ENCODE peak calls at places on chromosomes 4 and X, in six cellular contexts. One of them, this sample, is unnamed.

GRCh38 chr4:1207157-1207470 is 34.7 kb upstream of the SPON2 start:
- DNase-seq in H7: no peak
- DNase-seq in NCI-H1105 treated with DMSO at 0.1 percent for 48 hours: no peak
- DNase-seq in NCI-H774: no peak
- DNase-seq in transverse colon: no peak
- DNase-seq in activated effector memory CD4-positive, alpha-beta T cell treated with Interleukin-2 at 50 U/mL for 16 hours: no peak
- DNase-seq in this sample: no peak

GRCh38 chr4:1402516-1403101 is 3.6 kb downstream of the NKX1-1 start:
- DNase-seq in H7: peak
- DNase-seq in NCI-H1105 treated with DMSO at 0.1 percent for 48 hours: no peak
- DNase-seq in NCI-H774: no peak
- DNase-seq in transverse colon: no peak
- DNase-seq in activated effector memory CD4-positive, alpha-beta T cell treated with Interleukin-2 at 50 U/mL for 16 hours: no peak
- DNase-seq in this sample: no peak

GRCh38 chr4:180828455-180829018 is 1414.7 kb upstream of the TENM3 start:
- DNase-seq in H7: peak
- DNase-seq in NCI-H1105 treated with DMSO at 0.1 percent for 48 hours: peak
- DNase-seq in NCI-H774: peak
- DNase-seq in transverse colon: no peak
- DNase-seq in activated effector memory CD4-positive, alpha-beta T cell treated with Interleukin-2 at 50 U/mL for 16 hours: no peak
- DNase-seq in this sample: no peak

GRCh38 chr4:87038837-87039715 is 104.3 kb downstream of the AFF1 start:
- DNase-seq in H7: peak
- DNase-seq in NCI-H1105 treated with DMSO at 0.1 percent for 48 hours: no peak
- DNase-seq in NCI-H774: peak
- DNase-seq in transverse colon: peak
- DNase-seq in activated effector memory CD4-positive, alpha-beta T cell treated with Interleukin-2 at 50 U/mL for 16 hours: no peak
- DNase-seq in this sample: no peak

GRCh38 chr4:152265149-152265621 is 270.7 kb downstream of the FBXW7 start:
- DNase-seq in H7: no peak
- DNase-seq in NCI-H1105 treated with DMSO at 0.1 percent for 48 hours: no peak
- DNase-seq in NCI-H774: peak
- DNase-seq in transverse colon: no peak
- DNase-seq in activated effector memory CD4-positive, alpha-beta T cell treated with Interleukin-2 at 50 U/mL for 16 hours: no peak
- DNase-seq in this sample: no peak

GRCh38 chr4:164251257-164251656 is 502.7 kb upstream of the SMIM31 start:
- DNase-seq in H7: no peak
- DNase-seq in NCI-H1105 treated with DMSO at 0.1 percent for 48 hours: no peak
- DNase-seq in NCI-H774: no peak
- DNase-seq in transverse colon: no peak
- DNase-seq in activated effector memory CD4-positive, alpha-beta T cell treated with Interleukin-2 at 50 U/mL for 16 hours: no peak
- DNase-seq in this sample: no peak

GRCh38 chr4:71259305-71259704 is 79.5 kb upstream of the SLC4A4 start:
- DNase-seq in H7: no peak
- DNase-seq in NCI-H1105 treated with DMSO at 0.1 percent for 48 hours: no peak
- DNase-seq in NCI-H774: no peak
- DNase-seq in transverse colon: no peak
- DNase-seq in activated effector memory CD4-positive, alpha-beta T cell treated with Interleukin-2 at 50 U/mL for 16 hours: no peak
- DNase-seq in this sample: no peak

GRCh38 chrX:23952984-23953907 is 45.4 kb downstream of the CXorf58 start:
- DNase-seq in H7: peak
- DNase-seq in NCI-H1105 treated with DMSO at 0.1 percent for 48 hours: no peak
- DNase-seq in NCI-H774: no peak
- DNase-seq in transverse colon: no peak
- DNase-seq in activated effector memory CD4-positive, alpha-beta T cell treated with Interleukin-2 at 50 U/mL for 16 hours: peak
- DNase-seq in this sample: peak

GRCh38 chr4:25769251-25769650 is 93.5 kb downstream of the SEL1L3 start:
- DNase-seq in H7: no peak
- DNase-seq in NCI-H1105 treated with DMSO at 0.1 percent for 48 hours: no peak
- DNase-seq in NCI-H774: no peak
- DNase-seq in transverse colon: no peak
- DNase-seq in activated effector memory CD4-positive, alpha-beta T cell treated with Interleukin-2 at 50 U/mL for 16 hours: no peak
- DNase-seq in this sample: no peak

GRCh38 chr4:124151031-124151430 is 561.5 kb downstream of the ANKRD50 start:
- DNase-seq in H7: no peak
- DNase-seq in NCI-H1105 treated with DMSO at 0.1 percent for 48 hours: no peak
- DNase-seq in NCI-H774: no peak
- DNase-seq in transverse colon: no peak
- DNase-seq in activated effector memory CD4-positive, alpha-beta T cell treated with Interleukin-2 at 50 U/mL for 16 hours: no peak
- DNase-seq in this sample: no peak

GRCh38 chr4:48380583-48381167 is 39.3 kb downstream of the SLAIN2 start:
- DNase-seq in H7: peak
- DNase-seq in NCI-H1105 treated with DMSO at 0.1 percent for 48 hours: no peak
- DNase-seq in NCI-H774: no peak
- DNase-seq in transverse colon: no peak
- DNase-seq in activated effector memory CD4-positive, alpha-beta T cell treated with Interleukin-2 at 50 U/mL for 16 hours: no peak
- DNase-seq in this sample: no peak

GRCh38 chr4:16897991-16898827 is at the start of gene LDB2:
- DNase-seq in H7: peak
- DNase-seq in NCI-H1105 treated with DMSO at 0.1 percent for 48 hours: no peak
- DNase-seq in NCI-H774: no peak
- DNase-seq in transverse colon: peak
- DNase-seq in activated effector memory CD4-positive, alpha-beta T cell treated with Interleukin-2 at 50 U/mL for 16 hours: no peak
- DNase-seq in this sample: no peak

GRCh38 chr4:86959588-86960500 is 25.0 kb downstream of the AFF1 start:
- DNase-seq in H7: peak
- DNase-seq in NCI-H1105 treated with DMSO at 0.1 percent for 48 hours: no peak
- DNase-seq in NCI-H774: no peak
- DNase-seq in transverse colon: no peak
- DNase-seq in activated effector memory CD4-positive, alpha-beta T cell treated with Interleukin-2 at 50 U/mL for 16 hours: no peak
- DNase-seq in this sample: no peak

GRCh38 chr4:53273726-53274125 is 92.1 kb downstream of the SCFD2 start:
- DNase-seq in H7: no peak
- DNase-seq in NCI-H1105 treated with DMSO at 0.1 percent for 48 hours: peak
- DNase-seq in NCI-H774: no peak
- DNase-seq in transverse colon: no peak
- DNase-seq in activated effector memory CD4-positive, alpha-beta T cell treated with Interleukin-2 at 50 U/mL for 16 hours: no peak
- DNase-seq in this sample: no peak

GRCh38 chrX:149903889-149904748 is 23.1 kb downstream of the MAGEA8 start:
- DNase-seq in H7: peak
- DNase-seq in NCI-H1105 treated with DMSO at 0.1 percent for 48 hours: no peak
- DNase-seq in NCI-H774: no peak
- DNase-seq in transverse colon: no peak
- DNase-seq in activated effector memory CD4-positive, alpha-beta T cell treated with Interleukin-2 at 50 U/mL for 16 hours: no peak
- DNase-seq in this sample: no peak

GRCh38 chr4:169460081-169460480 is 152.3 kb downstream of the NEK1 start:
- DNase-seq in H7: no peak
- DNase-seq in NCI-H1105 treated with DMSO at 0.1 percent for 48 hours: no peak
- DNase-seq in NCI-H774: no peak
- DNase-seq in transverse colon: no peak
- DNase-seq in activated effector memory CD4-positive, alpha-beta T cell treated with Interleukin-2 at 50 U/mL for 16 hours: no peak
- DNase-seq in this sample: no peak

GRCh38 chr4:106609917-106610316 is 241.3 kb upstream of the GIMD1 start:
- DNase-seq in H7: no peak
- DNase-seq in NCI-H1105 treated with DMSO at 0.1 percent for 48 hours: no peak
- DNase-seq in NCI-H774: no peak
- DNase-seq in transverse colon: no peak
- DNase-seq in activated effector memory CD4-positive, alpha-beta T cell treated with Interleukin-2 at 50 U/mL for 16 hours: no peak
- DNase-seq in this sample: no peak

GRCh38 chr4:56026596-56026995 is 77.9 kb downstream of the CEP135 start:
- DNase-seq in H7: no peak
- DNase-seq in NCI-H1105 treated with DMSO at 0.1 percent for 48 hours: no peak
- DNase-seq in NCI-H774: no peak
- DNase-seq in transverse colon: no peak
- DNase-seq in activated effector memory CD4-positive, alpha-beta T cell treated with Interleukin-2 at 50 U/mL for 16 hours: no peak
- DNase-seq in this sample: no peak

GRCh38 chr4:169956441-169956840 is 69.8 kb downstream of the MFAP3L start:
- DNase-seq in H7: no peak
- DNase-seq in NCI-H1105 treated with DMSO at 0.1 percent for 48 hours: no peak
- DNase-seq in NCI-H774: no peak
- DNase-seq in transverse colon: no peak
- DNase-seq in activated effector memory CD4-positive, alpha-beta T cell treated with Interleukin-2 at 50 U/mL for 16 hours: no peak
- DNase-seq in this sample: no peak

GRCh38 chrX:56031409-56031808 is 200.7 kb upstream of the KLF8 start:
- DNase-seq in H7: no peak
- DNase-seq in NCI-H1105 treated with DMSO at 0.1 percent for 48 hours: no peak
- DNase-seq in NCI-H774: no peak
- DNase-seq in transverse colon: no peak
- DNase-seq in activated effector memory CD4-positive, alpha-beta T cell treated with Interleukin-2 at 50 U/mL for 16 hours: no peak
- DNase-seq in this sample: no peak

GRCh38 chr4:183182873-183183725 is 84.0 kb downstream of the WWC2 start:
- DNase-seq in H7: peak
- DNase-seq in NCI-H1105 treated with DMSO at 0.1 percent for 48 hours: no peak
- DNase-seq in NCI-H774: peak
- DNase-seq in transverse colon: no peak
- DNase-seq in activated effector memory CD4-positive, alpha-beta T cell treated with Interleukin-2 at 50 U/mL for 16 hours: peak
- DNase-seq in this sample: no peak

GRCh38 chr4:185597532-185598188 is 62.4 kb upstream of the PDLIM3 start:
- DNase-seq in H7: peak
- DNase-seq in NCI-H1105 treated with DMSO at 0.1 percent for 48 hours: peak
- DNase-seq in NCI-H774: peak
- DNase-seq in transverse colon: peak
- DNase-seq in activated effector memory CD4-positive, alpha-beta T cell treated with Interleukin-2 at 50 U/mL for 16 hours: peak
- DNase-seq in this sample: peak

GRCh38 chrX:139559383-139560042 is 29.0 kb downstream of the F9 start:
- DNase-seq in H7: peak
- DNase-seq in NCI-H1105 treated with DMSO at 0.1 percent for 48 hours: peak
- DNase-seq in NCI-H774: no peak
- DNase-seq in transverse colon: peak
- DNase-seq in activated effector memory CD4-positive, alpha-beta T cell treated with Interleukin-2 at 50 U/mL for 16 hours: no peak
- DNase-seq in this sample: no peak

GRCh38 chrX:40172169-40172979 is 74.6 kb upstream of the BCOR start:
- DNase-seq in H7: peak
- DNase-seq in NCI-H1105 treated with DMSO at 0.1 percent for 48 hours: no peak
- DNase-seq in NCI-H774: no peak
- DNase-seq in transverse colon: peak
- DNase-seq in activated effector memory CD4-positive, alpha-beta T cell treated with Interleukin-2 at 50 U/mL for 16 hours: peak
- DNase-seq in this sample: peak

GRCh38 chrX:2266445-2267349 is 234.1 kb downstream of the DHRSX start:
- DNase-seq in H7: no peak
- DNase-seq in NCI-H1105 treated with DMSO at 0.1 percent for 48 hours: no peak
- DNase-seq in NCI-H774: no peak
- DNase-seq in transverse colon: no peak
- DNase-seq in activated effector memory CD4-positive, alpha-beta T cell treated with Interleukin-2 at 50 U/mL for 16 hours: no peak
- DNase-seq in this sample: no peak

GRCh38 chr4:105198541-105198940 is 51.9 kb downstream of the TET2 start:
- DNase-seq in H7: no peak
- DNase-seq in NCI-H1105 treated with DMSO at 0.1 percent for 48 hours: no peak
- DNase-seq in NCI-H774: no peak
- DNase-seq in transverse colon: no peak
- DNase-seq in activated effector memory CD4-positive, alpha-beta T cell treated with Interleukin-2 at 50 U/mL for 16 hours: no peak
- DNase-seq in this sample: no peak